ENCODE peak calls at places on chromosomes 2 and 18, in ten cellular contexts. W is right cardiac atrium, Q is mammary epithelial cell, U is NCI-H1092 treated with DMSO at 0.1 percent for 48 hours, K is fibroblast of lung, M is cardiac muscle cell, I is smooth muscle cell of the brain vasculature, T is substantia nigra, J is SHP77, D is fibroblast of pulmonary artery. Z is an unnamed sample.

GRCh38 chr2:179661986-179662385 is 199.4 kb downstream of the ZNF385B start:
- DNase-seq in W (no peak), M (no peak), Q (no peak), U (no peak), K (no peak), I (no peak), D (no peak), T (no peak), J (no peak), Z (no peak)

GRCh38 chr18:3383381-3383915 is 66.5 kb upstream of the TGIF1 start:
- DNase-seq in M (peak), I (no peak), U (no peak), J (no peak), Q (no peak), T (no peak), W (no peak), K (no peak), D (peak), Z (no peak)

GRCh38 chr2:182792441-182792840 is 74.0 kb downstream of the FRZB start:
- DNase-seq in Q (no peak), K (no peak), M (no peak), I (no peak), U (no peak), J (no peak), T (no peak), D (no peak), W (no peak), Z (no peak)

GRCh38 chr18:58390399-58390798 is 238.5 kb downstream of the ALPK2 start:
- DNase-seq in Q (no peak), K (no peak), D (no peak), U (no peak), W (no peak), J (no peak), M (no peak), T (no peak), I (no peak), Z (no peak)

GRCh38 chr2:102871707-102872106 is 109.9 kb downstream of the TMEM182 start:
- DNase-seq in W (no peak), M (no peak), J (no peak), I (no peak), Q (no peak), U (no peak), D (no peak), K (no peak), T (no peak), Z (no peak)

GRCh38 chr2:217729426-217730058 is 273.3 kb downstream of the TNS1 start:
- DNase-seq in J (no peak), T (no peak), I (no peak), M (peak), K (peak), D (no peak), W (peak), U (peak), Q (no peak), Z (no peak)

GRCh38 chr18:44938396-44939036 is 257.8 kb downstream of the SETBP1 start:
- DNase-seq in D (no peak), M (no peak), K (no peak), Q (no peak), J (peak), U (peak), W (no peak), T (no peak), I (no peak), Z (no peak)

GRCh38 chr2:237060518-237061312 is 25.0 kb upstream of the COPS8 start:
- DNase-seq in I (peak), U (peak), D (peak), J (peak), W (peak), T (peak), Q (peak), M (peak), K (peak), Z (no peak)

GRCh38 chr18:13018379-13018778 is 27.2 kb downstream of the CEP192 start:
- DNase-seq in I (no peak), J (no peak), W (no peak), D (no peak), U (no peak), T (no peak), M (no peak), Q (no peak), K (no peak), Z (no peak)

GRCh38 chr2:149800624-149801220 is 213.1 kb upstream of the MMADHC start:
- DNase-seq in I (peak), W (no peak), M (no peak), Q (no peak), U (no peak), D (no peak), K (no peak), T (no peak), J (no peak), Z (no peak)

GRCh38 chr2:26740890-26741302 is 23.2 kb upstream of the SLC35F6 start:
- DNase-seq in U (no peak), T (no peak), M (peak), W (no peak), I (no peak), K (peak), D (no peak), Q (no peak), J (no peak), Z (peak)

GRCh38 chr2:222301296-222301997 is 2.6 kb upstream of the PAX3 start:
- DNase-seq in I (no peak), W (peak), D (no peak), Q (no peak), M (no peak), U (no peak), T (no peak), J (no peak), K (no peak), Z (no peak)

GRCh38 chr2:110126086-110126773 is 10.6 kb upstream of the MALL start:
- DNase-seq in U (peak), J (no peak), Q (peak), M (no peak), W (no peak), D (peak), K (no peak), T (no peak), I (no peak), Z (no peak)

GRCh38 chr2:240133401-240133800 is 2.7 kb downstream of the COPS9 start:
- DNase-seq in T (no peak), D (no peak), Q (no peak), W (no peak), M (no peak), U (no peak), J (no peak), K (no peak), I (no peak), Z (peak)

GRCh38 chr2:236352761-236353593 is 88.8 kb upstream of the ASB18 start:
- DNase-seq in I (no peak), W (no peak), D (peak), U (peak), K (peak), M (peak), Q (peak), J (no peak), T (no peak), Z (no peak)

GRCh38 chr2:42072349-42073118 is 24.7 kb downstream of the PKDCC start:
- DNase-seq in M (peak), U (peak), K (peak), T (no peak), D (no peak), W (peak), Q (peak), I (no peak), J (peak), Z (no peak)

GRCh38 chr2:3223080-3223923 is 154.3 kb downstream of the EIPR1 start:
- DNase-seq in T (no peak), I (no peak), W (no peak), U (no peak), J (no peak), M (peak), D (peak), K (no peak), Q (peak), Z (no peak)

GRCh38 chr2:159921752-159922404 is 123.9 kb upstream of the CD302 start:
- DNase-seq in Q (peak), I (no peak), J (peak), W (peak), T (peak), M (peak), D (peak), K (peak), U (no peak), Z (no peak)

GRCh38 chr18:34857310-34857709 is 147.2 kb downstream of the DTNA start:
- DNase-seq in U (no peak), K (no peak), Q (no peak), J (no peak), W (no peak), I (no peak), T (no peak), D (no peak), M (no peak), Z (no peak)

GRCh38 chr2:241315879-241316700 is at the start of gene SEPTIN2:
- DNase-seq in T (peak), J (no peak), M (no peak), Q (peak), I (no peak), U (peak), W (no peak), D (peak), K (peak), Z (no peak)

GRCh38 chr18:76660571-76661192 is 161.7 kb upstream of the ZNF236 start:
- DNase-seq in I (no peak), K (no peak), M (no peak), W (no peak), J (no peak), D (no peak), U (no peak), Q (no peak), T (no peak), Z (no peak)

GRCh38 chr18:6747646-6748045 is 18.1 kb downstream of the ARHGAP28 start:
- DNase-seq in W (no peak), Q (peak), J (peak), K (peak), M (peak), U (no peak), I (peak), D (peak), T (no peak), Z (no peak)

GRCh38 chr2:288002-288742 is at the start of gene ALKAL2:
- DNase-seq in K (no peak), Q (no peak), J (no peak), D (peak), U (no peak), W (peak), I (no peak), T (no peak), M (peak), Z (no peak)

GRCh38 chr2:7795358-7796199 is 878.4 kb downstream of the RNF144A start:
- DNase-seq in K (peak), Q (peak), M (no peak), J (no peak), I (no peak), T (no peak), D (peak), U (peak), W (no peak), Z (no peak)

GRCh38 chr18:45602926-45603325 is 12.3 kb upstream of the SLC14A2 start:
- DNase-seq in Q (peak), K (no peak), D (no peak), W (no peak), J (no peak), T (no peak), I (no peak), M (no peak), U (no peak), Z (no peak)

GRCh38 chr2:190843874-190844699 is 36.5 kb upstream of the GLS start:
- DNase-seq in U (no peak), I (no peak), T (no peak), Q (peak), K (no peak), W (no peak), D (no peak), M (no peak), J (no peak), Z (no peak)

GRCh38 chr2:178761759-178762371 is 45.4 kb downstream of the TTN start:
- DNase-seq in J (peak), Q (peak), U (peak), I (peak), T (no peak), W (no peak), M (peak), K (peak), D (peak), Z (no peak)

GRCh38 chr2:392921-393270 is 105.0 kb upstream of the ALKAL2 start:
- DNase-seq in I (no peak), M (no peak), J (no peak), T (no peak), Q (no peak), K (no peak), D (no peak), U (no peak), W (no peak), Z (no peak)

GRCh38 chr2:227106845-227107759 is 56.9 kb downstream of the COL4A4 start:
- DNase-seq in D (peak), K (peak), Q (peak), U (peak), W (no peak), T (peak), I (peak), J (peak), M (peak), Z (no peak)

GRCh38 chr2:212659441-212659840 is 120.8 kb upstream of the ERBB4 start:
- DNase-seq in I (no peak), T (no peak), Q (no peak), J (no peak), K (no peak), D (no peak), U (no peak), W (no peak), M (no peak), Z (no peak)

GRCh38 chr2:158131919-158132566 is 30.4 kb downstream of the UPP2 start:
- DNase-seq in M (no peak), W (no peak), I (no peak), U (no peak), T (no peak), J (no peak), D (no peak), K (no peak), Q (no peak), Z (no peak)

GRCh38 chr2:120550274-120550673 is 185.4 kb upstream of the GLI2 start:
- DNase-seq in U (no peak), W (no peak), D (no peak), Q (no peak), K (no peak), T (no peak), M (no peak), J (no peak), I (no peak), Z (no peak)

GRCh38 chr2:224769489-224769888 is 53.3 kb upstream of the CCDC195 start:
- DNase-seq in M (no peak), W (no peak), I (no peak), Q (no peak), D (no peak), T (no peak), J (no peak), K (no peak), U (no peak), Z (no peak)

GRCh38 chr18:24704921-24705620 is 244.6 kb downstream of the HRH4 start:
- DNase-seq in T (no peak), M (no peak), Q (no peak), J (no peak), I (no peak), D (no peak), W (no peak), U (peak), K (peak), Z (no peak)

GRCh38 chr18:32763306-32763705 is 9.5 kb downstream of the KLHL14 start:
- DNase-seq in D (no peak), J (no peak), U (no peak), K (no peak), T (no peak), Q (no peak), M (no peak), I (no peak), W (no peak), Z (no peak)